ENCODE peak calls at places on chromosomes 11 and 22, in six cellular contexts. H is IMR-90, R is adrenal gland, X is uterus, S is tibial nerve, J is prostate gland. Q is an unnamed sample.

GRCh38 chr11:77325159-77325558 is 23.7 kb upstream of the GDPD4 start:
- DNase-seq in X (no peak), H (no peak), R (no peak), J (no peak), S (no peak), Q (no peak)

GRCh38 chr11:73389134-73389525 is 12.9 kb downstream of the RELT start:
- DNase-seq in J (no peak), X (no peak), S (no peak), H (no peak), R (no peak), Q (no peak)

GRCh38 chr11:43921561-43922294 is 20.7 kb upstream of the C11orf96 start:
- DNase-seq in H (no peak), X (no peak), S (no peak), R (no peak), J (no peak), Q (no peak)

GRCh38 chr11:115083129-115083823 is 404.9 kb downstream of the NXPE2 start:
- DNase-seq in H (no peak), R (no peak), S (no peak), J (no peak), X (no peak), Q (peak; percentile 20)

GRCh38 chr11:115924744-115925567 is 420.7 kb upstream of the CADM1 start:
- DNase-seq in S (no peak), H (peak; percentile 95), X (no peak), J (no peak), R (no peak), Q (no peak)

GRCh38 chr11:19803506-19803998 is 90.9 kb downstream of the NAV2 start:
- DNase-seq in S (no peak), J (no peak), X (no peak), H (no peak), R (no peak), Q (peak; percentile 85)

GRCh38 chr22:17774206-17774927 is at the start of gene BID:
- DNase-seq in R (no peak), J (no peak), H (peak; percentile 17), S (no peak), X (peak; percentile 28), Q (peak; percentile 11)

GRCh38 chr11:78310500-78310909 is 107.1 kb downstream of the GAB2 start:
- DNase-seq in X (peak; percentile 46), S (peak; percentile 25), H (peak; percentile 35), R (peak; percentile 88), J (no peak), Q (peak; percentile 68)

GRCh38 chr11:72856551-72857342 is 42.5 kb downstream of the ATG16L2 start:
- DNase-seq in X (no peak), J (no peak), S (no peak), H (no peak), R (no peak), Q (no peak)

GRCh38 chr11:87528752-87529151 is 491.0 kb downstream of the TMEM135 start:
- DNase-seq in X (no peak), J (no peak), R (no peak), S (no peak), H (no peak), Q (no peak)

DNA sequence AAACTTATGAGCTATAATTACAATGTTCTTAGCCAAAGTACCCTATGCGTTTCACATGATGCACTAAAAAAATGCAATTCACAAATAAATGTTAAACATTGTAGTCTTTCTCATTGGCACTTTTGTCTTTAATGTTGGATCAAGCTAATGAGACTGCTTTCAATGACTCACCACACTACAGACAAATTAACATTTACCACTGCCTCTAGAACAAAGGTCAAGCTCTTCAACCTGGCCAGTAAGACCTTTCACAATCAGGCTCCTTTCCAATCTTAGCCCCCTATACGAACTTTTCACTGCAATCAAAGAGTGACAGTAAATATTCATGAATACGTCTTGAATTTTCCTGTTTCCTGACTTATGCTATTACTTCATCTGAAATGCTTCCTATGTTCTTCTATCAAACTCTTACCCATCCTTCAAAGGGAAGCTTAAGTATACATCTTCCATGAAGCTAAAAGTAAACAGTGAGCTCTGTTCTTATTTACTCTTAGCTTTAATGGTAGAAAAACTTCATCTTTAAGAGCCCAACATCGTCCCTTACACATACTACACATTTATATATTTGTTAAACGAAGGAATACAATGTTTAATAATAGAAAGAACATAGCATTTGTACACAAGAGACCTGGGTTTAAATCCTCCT is 326.6 kb upstream of the PITPNB start:
- DNase-seq in S (no peak), J (no peak), X (no peak), H (no peak), R (no peak), Q (no peak)
- TF ChIP-seq POLR2A in S (no peak), J (no peak), X (no peak), H (no peak), R (no peak), Q (no peak)

DNA sequence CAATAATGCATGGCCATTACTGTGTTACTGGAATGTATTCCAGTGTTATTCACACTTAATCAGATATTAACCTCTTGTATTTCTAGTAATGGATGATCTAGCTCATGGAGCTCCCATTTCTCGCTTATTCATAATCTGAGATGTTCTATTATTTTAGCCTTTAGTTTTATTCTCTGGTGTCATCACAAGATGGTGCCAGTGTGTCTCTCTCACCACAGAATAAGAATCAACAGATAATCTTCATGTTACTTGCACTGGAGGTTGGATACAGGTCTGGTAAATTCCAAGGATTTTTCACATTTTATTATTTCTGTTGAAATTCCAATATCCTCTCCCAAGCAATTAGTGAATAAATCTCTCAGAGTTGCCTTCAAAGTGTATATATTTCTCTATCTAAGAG is 74.6 kb downstream of the CASP12 start:
- DNase-seq in H (no peak), X (no peak), S (no peak), R (no peak), J (no peak), Q (no peak)
- TF ChIP-seq CTCF in H (no peak), X (no peak), S (no peak), R (no peak), J (no peak), Q (no peak)

GRCh38 chr11:64276653-64277431 is 7.6 kb downstream of the BAD start:
- DNase-seq in X (no peak), J (no peak), S (no peak), H (no peak), R (no peak), Q (no peak)
- TF ChIP-seq POLR2A in X (no peak), J (no peak), S (no peak), H (no peak), R (no peak), Q (no peak)

GRCh38 chr11:8318536-8318935 is 54.9 kb upstream of the LMO1 start:
- DNase-seq in R (no peak), S (no peak), J (no peak), X (no peak), H (no peak), Q (no peak)
- TF ChIP-seq CTCF in R (peak; percentile 13), S (no peak), J (no peak), X (no peak), H (no peak), Q (peak; percentile 34)

GRCh38 chr11:396511-396947 is 2.5 kb downstream of the PKP3 start:
- DNase-seq in H (no peak), X (no peak), S (no peak), R (no peak), J (no peak), Q (no peak)

GRCh38 chr11:399731-400211 is 5.8 kb downstream of the PKP3 start:
- DNase-seq in H (no peak), X (no peak), J (no peak), R (no peak), S (no peak), Q (no peak)

GRCh38 chr11:396948-397548 is 3.0 kb downstream of the PKP3 start:
- DNase-seq in H (peak; percentile 36), J (no peak), X (peak; percentile 68), S (peak; percentile 41), R (peak; percentile 75), Q (peak; percentile 42)

GRCh38 chr11:400241-400729 is 6.3 kb downstream of the PKP3 start:
- DNase-seq in J (no peak), S (no peak), H (no peak), R (no peak), X (no peak), Q (no peak)

GRCh38 chr11:398826-399225 is 4.8 kb downstream of the PKP3 start:
- DNase-seq in J (no peak), X (no peak), H (no peak), R (no peak), S (no peak), Q (no peak)
- TF ChIP-seq POLR2A in J (no peak), X (no peak), H (no peak), R (no peak), S (no peak), Q (no peak)

DNA sequence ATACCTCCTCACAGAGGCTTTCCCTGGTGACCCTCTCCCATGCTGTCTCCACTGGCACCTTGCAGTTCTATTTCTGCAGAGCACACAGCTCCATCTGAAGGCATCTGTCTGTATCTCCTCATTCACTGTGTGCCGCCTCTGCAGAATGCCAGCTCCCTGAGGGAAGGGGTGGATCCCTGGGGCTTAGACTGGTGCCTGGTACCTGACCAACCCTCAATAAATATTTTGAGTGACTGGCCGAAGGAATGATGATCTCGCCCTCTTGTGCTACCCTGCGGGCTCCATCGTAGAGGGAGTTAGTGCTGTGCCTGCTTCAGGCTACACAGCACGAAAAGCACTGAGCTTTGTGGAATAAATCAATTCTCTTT is 1.6 kb downstream of the CBX7 start:
- DNase-seq in S (no peak), J (no peak), H (no peak), X (no peak), R (no peak), Q (no peak)
- TF ChIP-seq CTCF in S (no peak), J (no peak), H (no peak), X (no peak), R (no peak), Q (no peak)

GRCh38 chr11:1048375-1049070 is 12.0 kb upstream of the MUC6 start:
- DNase-seq in J (no peak), S (no peak), X (no peak), R (no peak), H (no peak), Q (no peak)

GRCh38 chr11:1049911-1050580 is 13.5 kb upstream of the MUC6 start:
- DNase-seq in S (no peak), R (peak; percentile 7), J (no peak), H (no peak), X (no peak), Q (peak; percentile 33)

GRCh38 chr11:1049071-1049405 is 12.5 kb upstream of the MUC6 start:
- DNase-seq in J (no peak), H (no peak), S (no peak), X (no peak), R (peak; percentile 5), Q (no peak)

GRCh38 chr11:1050581-1051355 is 14.2 kb upstream of the MUC6 start:
- DNase-seq in X (peak; percentile 60), H (peak; percentile 18), S (peak; percentile 35), R (peak; percentile 69), J (peak; percentile 78), Q (peak; percentile 92)

DNA sequence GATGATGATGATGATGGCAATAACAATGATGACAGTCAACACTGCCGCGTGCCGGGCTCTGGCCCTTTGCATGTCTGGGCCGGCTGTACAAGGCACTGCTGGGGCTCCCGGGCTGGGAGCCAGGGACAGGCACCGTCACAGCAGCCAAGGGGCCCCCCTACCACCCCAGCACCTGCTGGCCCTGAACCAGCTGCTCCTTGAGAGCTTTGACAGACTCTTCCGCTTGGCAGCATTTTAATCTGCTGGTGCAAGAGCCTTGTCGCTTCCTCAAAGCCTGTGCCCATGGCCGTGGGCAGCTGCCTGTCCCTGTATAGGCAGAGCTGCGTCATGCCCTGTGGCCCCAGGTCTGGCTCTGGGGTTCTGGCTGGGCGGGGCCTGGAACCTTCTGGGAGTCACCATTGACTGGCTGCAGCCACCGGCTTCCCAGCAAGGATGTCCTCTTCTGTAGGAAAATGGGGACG is 12.9 kb upstream of the MUC6 start:
- DNase-seq in H (no peak), S (no peak), J (peak; percentile 68), R (peak; percentile 7), X (no peak), Q (peak; percentile 16)
- TF ChIP-seq POLR2A in H (no peak), S (no peak), J (no peak), R (no peak), X (no peak), Q (no peak)